ENCODE peak calls at places on chromosome 19, in ten cellular contexts. N is DND-41; Q is stomach; R is CD8-positive, alpha-beta memory T cell; D is effector memory CD4-positive, alpha-beta T cell; G is left ventricle myocardium inferior; F is uterus; L is pancreas; P is fibroblast of lung; K is CD4-positive, alpha-beta memory T cell. O is an unnamed sample.
A peak's percentile ranks its signal among the peaks of the same experiment; 100 is the strongest.

GRCh38 chr19:29662604-29663404 is 2.5 kb upstream of the PLEKHF1 start:
- DNase-seq in R (no peak), Q (peak; percentile 74), D (no peak), P (peak; percentile 93), G (peak; percentile 60), K (no peak), F (peak; percentile 82), L (peak; percentile 76), N (no peak), O (no peak)

GRCh38 chr19:291561-292280 is 518 bp upstream of the PLPP2 start:
- DNase-seq in F (no peak), P (no peak), G (no peak), K (no peak), R (no peak), L (no peak), D (no peak), N (no peak), Q (peak; percentile 48), O (no peak)

GRCh38 chr19:49997709-49998108 is 27.5 kb downstream of the VRK3 start:
- DNase-seq in N (peak; percentile 37), F (no peak), G (no peak), K (peak; percentile 6), P (peak; percentile 21), Q (no peak), R (no peak), D (no peak), L (no peak), O (no peak)

GRCh38 chr19:50414850-50415660 is 3.7 kb upstream of the SPIB start:
- DNase-seq in N (peak; percentile 42), D (peak; percentile 46), P (peak; percentile 55), R (peak; percentile 78), G (peak; percentile 75), L (peak; percentile 77), F (peak; percentile 73), K (peak; percentile 64), Q (peak; percentile 79), O (peak; percentile 67)

GRCh38 chr19:38769635-38770211 is 3.6 kb downstream of the LGALS7 start:
- DNase-seq in L (peak; percentile 80), G (peak; percentile 92), Q (peak; percentile 92), N (no peak), D (peak; percentile 74), R (peak; percentile 91), F (peak; percentile 84), P (peak; percentile 71), K (peak; percentile 88), O (peak; percentile 37)

GRCh38 chr19:35124098-35125060 is 8.8 kb downstream of the FXYD3 start:
- DNase-seq in F (peak; percentile 94), N (no peak), D (peak; percentile 70), R (peak; percentile 88), Q (peak; percentile 96), K (peak; percentile 83), P (peak; percentile 91), L (peak; percentile 94), G (peak; percentile 93), O (no peak)

GRCh38 chr19:44707794-44708193 is 8.8 kb downstream of the CEACAM16 start:
- DNase-seq in Q (no peak), N (no peak), R (no peak), F (no peak), L (no peak), G (no peak), D (no peak), P (no peak), K (no peak), O (no peak)

GRCh38 chr19:51372021-51372648 is 319 bp downstream of the NKG7 start:
- DNase-seq in K (no peak), F (no peak), L (no peak), P (no peak), R (no peak), D (no peak), N (no peak), G (no peak), Q (no peak), O (no peak)

GRCh38 chr19:42403586-42403985 is 13.5 kb upstream of the CNFN start:
- DNase-seq in P (no peak), F (no peak), L (no peak), N (no peak), G (no peak), R (no peak), D (no peak), K (no peak), Q (no peak), O (no peak)

GRCh38 chr19:32294871-32295438 is 50.5 kb upstream of the ZNF507 start:
- DNase-seq in R (no peak), D (no peak), P (no peak), G (no peak), L (no peak), N (no peak), K (no peak), F (no peak), Q (no peak), O (no peak)

GRCh38 chr19:15467734-15468214 is 3.4 kb upstream of the RASAL3 start:
- DNase-seq in N (no peak), Q (no peak), K (no peak), R (no peak), G (no peak), P (no peak), L (no peak), D (no peak), F (no peak), O (no peak)

GRCh38 chr19:15464394-15465385 is at the start of gene RASAL3:
- DNase-seq in K (peak; percentile 43), G (no peak), D (peak; percentile 55), L (no peak), R (peak; percentile 75), N (peak; percentile 86), F (no peak), Q (no peak), P (no peak), O (no peak)

GRCh38 chr19:15461694-15462093 is 2.6 kb downstream of the RASAL3 start:
- DNase-seq in L (no peak), N (no peak), R (no peak), Q (no peak), G (no peak), P (no peak), D (no peak), F (no peak), K (no peak), O (no peak)

GRCh38 chr19:15466851-15467733 is 2.7 kb upstream of the RASAL3 start:
- DNase-seq in P (no peak), R (peak; percentile 72), D (peak; percentile 46), Q (no peak), L (no peak), G (no peak), N (peak; percentile 78), K (peak; percentile 56), F (no peak), O (no peak)

GRCh38 chr19:15463865-15464371 is 426 bp downstream of the RASAL3 start:
- DNase-seq in L (no peak), F (no peak), D (peak; percentile 70), P (no peak), G (no peak), K (peak; percentile 80), Q (peak; percentile 51), N (peak; percentile 91), R (peak; percentile 86), O (no peak)
- H3K27ac ChIP-seq in L (no peak overlapping the region), F (no peak overlapping the region), D (peak overlapping the region; percentile 98), P (no peak overlapping the region), G (no peak overlapping the region), K (peak overlapping the region; percentile 91), Q (peak overlapping the region; percentile 67), N (peak overlapping the region; percentile 94), R (peak overlapping the region; percentile 80), O (no peak overlapping the region)

DNA sequence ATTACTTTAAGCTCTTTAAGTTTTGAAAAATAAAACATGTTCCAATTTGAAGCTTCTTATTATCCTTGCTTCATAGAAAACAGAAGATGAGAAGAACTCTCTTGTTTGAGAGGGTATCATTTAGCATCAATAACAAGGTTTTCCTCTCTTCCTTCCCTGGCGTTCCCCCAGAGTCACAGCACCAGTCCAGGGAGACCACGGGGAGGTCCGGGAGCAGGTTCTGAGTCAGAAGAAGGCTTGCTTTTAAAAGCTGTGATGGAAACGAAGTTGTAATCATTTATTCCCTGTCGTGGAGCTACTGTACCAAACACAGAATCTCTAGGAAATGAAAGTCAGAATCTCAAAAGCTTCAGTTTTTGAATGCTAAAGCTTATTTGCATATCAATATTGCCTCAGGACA is 174.0 kb upstream of the LSM14A start:
- DNase-seq in K (no peak), R (no peak), P (no peak), D (no peak), L (peak; percentile 14), G (no peak), N (no peak), F (no peak), Q (no peak), O (no peak)
- H3K4me3 ChIP-seq in K (no peak overlapping the region), R (no peak overlapping the region), P (no peak overlapping the region), D (no peak overlapping the region), L (no peak overlapping the region), G (no peak overlapping the region), N (no peak overlapping the region), F (no peak overlapping the region), Q (no peak overlapping the region), O (no peak overlapping the region)

DNA sequence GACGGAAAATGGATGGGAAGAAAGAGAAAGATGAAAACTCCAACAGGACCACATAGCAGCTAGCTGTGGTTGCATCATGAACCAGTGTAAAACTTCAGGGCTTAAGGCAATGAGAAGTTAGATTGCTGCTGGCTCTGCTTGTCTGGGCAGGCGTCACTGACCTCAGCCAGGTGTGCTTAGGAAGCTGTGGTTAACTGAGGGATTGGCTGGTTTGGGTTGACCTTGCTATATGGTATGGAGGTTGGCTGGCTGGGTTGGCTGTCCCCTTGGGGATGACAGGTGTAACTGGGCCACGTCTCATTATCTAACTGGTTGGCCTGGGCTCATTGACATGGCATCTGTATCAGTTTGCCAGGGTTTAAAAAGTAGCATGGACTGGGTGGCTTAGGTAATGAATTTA is 40.9 kb downstream of the NLRP4 start:
- DNase-seq in F (no peak), P (no peak), K (no peak), L (no peak), R (no peak), N (no peak), D (no peak), Q (no peak), G (no peak), O (no peak)
- H3K27ac ChIP-seq in F (no peak overlapping the region), P (no peak overlapping the region), K (no peak overlapping the region), L (no peak overlapping the region), R (no peak overlapping the region), N (no peak overlapping the region), D (no peak overlapping the region), Q (no peak overlapping the region), G (no peak overlapping the region), O (no peak overlapping the region)

GRCh38 chr19:46621191-46622117 is 3.4 kb downstream of the PTGIR start:
- DNase-seq in P (no peak), Q (no peak), K (no peak), G (no peak), D (no peak), F (no peak), R (peak; percentile 40), N (no peak), L (no peak), O (no peak)

GRCh38 chr19:46618670-46619231 is 6.1 kb downstream of the PTGIR start:
- DNase-seq in G (no peak), F (no peak), D (no peak), P (peak; percentile 76), K (no peak), N (no peak), Q (peak; percentile 63), L (peak; percentile 76), R (peak; percentile 32), O (no peak)

GRCh38 chr19:46622118-46622446 is 2.8 kb downstream of the PTGIR start:
- DNase-seq in L (no peak), P (no peak), G (no peak), Q (no peak), R (peak; percentile 9), K (no peak), N (no peak), F (no peak), D (no peak), O (no peak)

GRCh38 chr19:46620267-46620666 is 4.6 kb downstream of the PTGIR start:
- DNase-seq in P (no peak), N (no peak), Q (no peak), R (no peak), K (no peak), F (no peak), D (no peak), L (no peak), G (no peak), O (no peak)

GRCh38 chr19:46620716-46621115 is 4.2 kb downstream of the PTGIR start:
- DNase-seq in F (no peak), P (peak; percentile 75), K (no peak), N (no peak), L (no peak), G (no peak), D (no peak), Q (no peak), R (peak; percentile 38), O (no peak)
- H3K4me3 ChIP-seq in F (no peak overlapping the region), P (peak overlapping the region; percentile 46), K (no peak overlapping the region), N (no peak overlapping the region), L (no peak overlapping the region), G (peak overlapping the region; percentile 55), D (no peak overlapping the region), Q (peak overlapping the region; percentile 10), R (no peak overlapping the region), O (no peak overlapping the region)

O was measured in iPS DF 6.9.